ENCODE peak calls at places on chromosomes 5 and 9, in nine cellular contexts. C, P, E, N, S, F, K, V and J are unnamed samples.

GRCh38 chr9:14415947-14416346 is 102.0 kb upstream of the NFIB start:
- DNase-seq in C (no peak), N (peak), E (no peak), V (no peak), P (no peak), K (no peak), F (no peak), S (no peak), J (peak)

GRCh38 chr9:23543420-23543819 is 282.6 kb downstream of the ELAVL2 start:
- DNase-seq in K (no peak), S (no peak), E (no peak), F (no peak), P (no peak), V (no peak), C (no peak), N (no peak), J (no peak)

GRCh38 chr5:74763504-74763903 is 3.4 kb downstream of the GFM2 start:
- DNase-seq in N (no peak), E (no peak), F (no peak), K (no peak), S (no peak), V (no peak), C (no peak), P (no peak), J (no peak)

GRCh38 chr9:131095666-131096489 is 453 bp upstream of the AIF1L start:
- DNase-seq in P (peak), N (peak), F (no peak), E (no peak), V (no peak), C (no peak), S (peak), K (peak), J (peak)

GRCh38 chr9:76896035-76896434 is 9.9 kb downstream of the PRUNE2 start:
- DNase-seq in P (no peak), E (no peak), K (no peak), N (no peak), V (no peak), C (no peak), S (no peak), F (no peak), J (no peak)

GRCh38 chr9:101737705-101738565 is 512 bp downstream of the GRIN3A start:
- DNase-seq in K (peak), E (peak), F (no peak), N (no peak), P (no peak), C (peak), V (no peak), S (peak), J (peak)

GRCh38 chr5:96990102-96990501 is 54.2 kb downstream of the LNPEP start:
- DNase-seq in E (no peak), S (no peak), F (no peak), P (no peak), C (no peak), V (no peak), K (no peak), N (no peak), J (no peak)

GRCh38 chr9:73437758-73438157 is 286.1 kb downstream of the ANXA1 start:
- DNase-seq in E (no peak), S (no peak), K (no peak), F (peak), C (no peak), N (peak), V (no peak), P (no peak), J (peak)

GRCh38 chr9:127557466-127557869 is 54.6 kb upstream of the STXBP1 start:
- DNase-seq in F (no peak), P (no peak), N (no peak), K (peak), C (no peak), V (no peak), E (no peak), S (peak), J (peak)

GRCh38 chr5:9898319-9898718 is 268.2 kb upstream of the TAS2R1 start:
- DNase-seq in S (peak), P (no peak), F (peak), K (no peak), V (no peak), E (no peak), C (no peak), N (peak), J (no peak)

GRCh38 chr5:145752534-145752933 is 82.6 kb downstream of the PRELID2 start:
- DNase-seq in E (no peak), F (no peak), P (no peak), V (no peak), S (no peak), K (no peak), N (no peak), C (no peak), J (peak)

GRCh38 chr5:56910123-56910951 is 941 bp downstream of the SETD9 start:
- DNase-seq in N (peak), S (peak), C (peak), E (peak), V (no peak), F (peak), K (peak), P (peak), J (peak)

GRCh38 chr5:135705230-135705631 is 126.4 kb upstream of the CXCL14 start:
- DNase-seq in V (no peak), E (no peak), P (no peak), C (no peak), K (no peak), F (no peak), S (peak), N (peak), J (peak)

GRCh38 chr9:104091028-104091590 is 3.0 kb upstream of the SMC2 start:
- DNase-seq in V (no peak), K (no peak), N (no peak), P (no peak), F (peak), C (peak), S (peak), E (no peak), J (no peak)

GRCh38 chr5:61731946-61732314 is 399.9 kb downstream of the ZSWIM6 start:
- DNase-seq in E (no peak), V (no peak), N (no peak), K (no peak), P (no peak), C (no peak), S (peak), F (no peak), J (no peak)

GRCh38 chr9:136670571-136671253 is 8.0 kb downstream of the EGFL7 start:
- DNase-seq in S (no peak), E (no peak), P (no peak), V (no peak), K (no peak), F (no peak), N (no peak), C (no peak), J (no peak)

GRCh38 chr5:141742866-141743651 is 61.0 kb upstream of the ARAP3 start:
- DNase-seq in F (no peak), V (no peak), N (peak), C (no peak), S (peak), E (peak), P (peak), K (no peak), J (peak)

GRCh38 chr5:142971296-142972013 is 201.3 kb downstream of the ARHGAP26 start:
- DNase-seq in C (no peak), K (no peak), P (no peak), F (peak), V (no peak), S (no peak), N (no peak), E (no peak), J (no peak)

GRCh38 chr5:136246632-136247031 is 53.7 kb upstream of the SMIM32 start:
- DNase-seq in S (no peak), P (no peak), N (no peak), F (peak), E (no peak), C (no peak), K (no peak), V (no peak), J (no peak)